ENCODE peak calls at places on chromosomes 7 and 10, in eight cellular contexts. F is endothelial cell; T is fibroblast of mammary gland; X is psoas muscle; Z is GM10248; M is thyroid gland; N is CD4-positive, alpha-beta T cell; V is brain microvascular endothelial cell. A is an unnamed sample.

GRCh38 chr10:8044908-8045727 is 9.4 kb upstream of the GATA3 start:
- DNase-seq in F (no peak), T (no peak), X (no peak), Z (no peak), M (no peak), N (no peak), V (no peak), A (peak; percentile 58)

GRCh38 chr10:114100848-114101741 is 57.4 kb downstream of the ADRB1 start:
- DNase-seq in F (peak; percentile 38), T (peak; percentile 17), X (peak; percentile 35), Z (no peak), M (peak; percentile 30), N (no peak), V (peak; percentile 49), A (no peak)

GRCh38 chr7:150735596-150736358 is 1.4 kb upstream of the GIMAP5 start:
- DNase-seq in F (no peak), T (no peak), X (no peak), Z (no peak), M (no peak), N (no peak), V (no peak), A (no peak)

GRCh38 chr7:102992820-102993531 is 80.2 kb downstream of the LRRC17 start:
- DNase-seq in F (no peak), T (peak; percentile 72), X (no peak), Z (no peak), M (no peak), N (no peak), V (peak; percentile 96), A (no peak)

GRCh38 chr7:1457949-1458675 is 1.2 kb downstream of the MICALL2 start:
- DNase-seq in F (no peak), T (no peak), X (no peak), Z (no peak), M (no peak), N (no peak), V (no peak), A (no peak)

GRCh38 chr7:142771353-142771723 is 568 bp downstream of the PRSS2 start:
- DNase-seq in F (no peak), T (no peak), X (no peak), Z (no peak), M (no peak), N (no peak), V (no peak), A (no peak)

GRCh38 chr10:84289521-84290200 is 38.7 kb upstream of the CCSER2 start:
- DNase-seq in F (no peak), T (no peak), X (no peak), Z (no peak), M (no peak), N (no peak), V (no peak), A (no peak)

GRCh38 chr7:78530351-78530750 is 731.8 kb downstream of the PHTF2 start:
- DNase-seq in F (no peak), T (peak; percentile 53), X (no peak), Z (no peak), M (no peak), N (no peak), V (peak; percentile 65), A (no peak)

GRCh38 chr7:99752354-99752753 is 17.4 kb upstream of the CYP3A7 start:
- DNase-seq in F (no peak), T (peak; percentile 43), X (no peak), Z (no peak), M (no peak), N (no peak), V (no peak), A (no peak)

GRCh38 chr10:132684164-132684891 is 101.6 kb downstream of the NKX6-2 start:
- DNase-seq in F (no peak), T (peak; percentile 54), X (peak; percentile 4), Z (no peak), M (no peak), N (peak; percentile 12), V (peak; percentile 62), A (no peak)

GRCh38 chr7:117010375-117011133 is 57.3 kb downstream of the ST7 start:
- DNase-seq in F (no peak), T (peak; percentile 42), X (no peak), Z (peak; percentile 27), M (no peak), N (no peak), V (peak; percentile 53), A (peak; percentile 59)

GRCh38 chr7:17095951-17096350 is 202.5 kb upstream of the AHR start:
- DNase-seq in F (no peak), T (no peak), X (no peak), Z (no peak), M (no peak), N (no peak), V (no peak), A (no peak)

GRCh38 chr10:132422931-132423813 is 26.2 kb downstream of the PWWP2B start:
- DNase-seq in F (no peak), T (no peak), X (no peak), Z (no peak), M (no peak), N (no peak), V (no peak), A (peak; percentile 65)

GRCh38 chr10:131777162-131777561 is 123.6 kb upstream of the PPP2R2D start:
- DNase-seq in F (no peak), T (no peak), X (no peak), Z (no peak), M (no peak), N (no peak), V (no peak), A (no peak)

GRCh38 chr7:5636914-5637313 is 144.5 kb downstream of the RNF216 start:
- DNase-seq in F (peak; percentile 55), T (peak; percentile 94), X (peak; percentile 79), Z (no peak), M (peak; percentile 93), N (no peak), V (peak; percentile 91), A (no peak)

GRCh38 chr10:16987129-16987670 is 142.4 kb downstream of the CUBN start:
- DNase-seq in F (no peak), T (peak; percentile 75), X (no peak), Z (no peak), M (peak; percentile 62), N (no peak), V (peak; percentile 75), A (no peak)

GRCh38 chr7:7738622-7739021 is 20.2 kb upstream of the RPA3 start:
- DNase-seq in F (no peak), T (no peak), X (no peak), Z (no peak), M (no peak), N (no peak), V (no peak), A (no peak)

GRCh38 chr7:107614425-107614824 is 34.4 kb downstream of the BCAP29 start:
- DNase-seq in F (no peak), T (peak; percentile 89), X (no peak), Z (no peak), M (no peak), N (no peak), V (peak; percentile 14), A (no peak)

GRCh38 chr10:72466018-72466417 is 111.3 kb upstream of the DNAJB12 start:
- DNase-seq in F (no peak), T (peak; percentile 7), X (no peak), Z (no peak), M (no peak), N (no peak), V (peak; percentile 15), A (no peak)

GRCh38 chr10:3323865-3324498 is 151.4 kb upstream of the PITRM1 start:
- DNase-seq in F (no peak), T (peak; percentile 84), X (no peak), Z (no peak), M (no peak), N (no peak), V (no peak), A (no peak)

GRCh38 chr7:133705596-133705995 is 421.5 kb upstream of the LRGUK start:
- DNase-seq in F (no peak), T (peak; percentile 79), X (no peak), Z (no peak), M (no peak), N (no peak), V (peak; percentile 89), A (no peak)

GRCh38 chr10:103799341-103799740 is 56.0 kb downstream of the SH3PXD2A start:
- DNase-seq in F (no peak), T (no peak), X (no peak), Z (no peak), M (no peak), N (no peak), V (no peak), A (no peak)

GRCh38 chr10:6667679-6668270 is 87.7 kb upstream of the PRKCQ start:
- DNase-seq in F (peak; percentile 64), T (peak; percentile 54), X (no peak), Z (no peak), M (peak; percentile 60), N (peak; percentile 9), V (peak; percentile 38), A (no peak)
- TF ChIP-seq CTCF in F (peak; percentile 72), T (peak; percentile 63), X (peak; percentile 64), Z (peak; percentile 41), M (peak; percentile 48), N (peak; percentile 78), V (peak; percentile 80), A (peak; percentile 30)

GRCh38 chr10:43170491-43170890 is 32.2 kb downstream of the CSGALNACT2 start:
- DNase-seq in F (no peak), T (peak; percentile 26), X (no peak), Z (no peak), M (no peak), N (no peak), V (no peak), A (no peak)
- TF ChIP-seq CTCF in F (no peak), T (peak; percentile 32), X (no peak), Z (no peak), M (no peak), N (no peak), V (peak; percentile 18), A (no peak)

DNA sequence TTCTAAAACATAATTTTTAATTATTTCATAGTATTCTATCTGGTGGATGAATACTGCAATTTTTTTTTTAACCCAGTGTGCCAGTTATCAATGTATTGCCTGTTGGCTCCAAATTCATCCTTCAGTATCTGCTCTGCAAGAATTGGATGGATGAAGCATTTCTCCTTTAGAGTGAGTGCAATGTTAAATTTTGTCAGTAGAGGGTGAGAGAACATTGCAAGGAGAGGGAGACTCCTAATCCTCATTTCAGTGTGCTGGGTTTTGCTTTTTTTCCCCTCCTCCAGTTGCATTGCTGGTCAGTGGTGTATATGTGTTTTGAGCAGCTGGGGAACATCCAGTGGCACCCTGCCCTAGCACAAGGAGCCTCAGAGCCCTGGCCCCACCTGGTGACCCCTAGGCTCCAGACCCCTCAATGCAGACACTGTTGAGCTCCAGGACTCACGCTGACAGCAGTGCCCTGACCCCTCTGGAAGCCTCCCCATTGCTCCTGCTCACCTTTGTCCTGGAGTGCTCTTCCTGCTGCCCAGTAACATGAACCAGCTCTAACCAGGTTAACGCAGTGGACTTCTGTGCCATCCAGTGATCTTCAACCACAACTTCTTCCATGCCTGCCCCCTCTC is 199.4 kb downstream of the USP6NL start:
- DNase-seq in F (no peak), T (no peak), X (no peak), Z (no peak), M (no peak), N (no peak), V (no peak), A (no peak)
- TF ChIP-seq CTCF in F (no peak), T (no peak), X (no peak), Z (no peak), M (no peak), N (no peak), V (peak; percentile 7), A (peak; percentile 16)

DNA sequence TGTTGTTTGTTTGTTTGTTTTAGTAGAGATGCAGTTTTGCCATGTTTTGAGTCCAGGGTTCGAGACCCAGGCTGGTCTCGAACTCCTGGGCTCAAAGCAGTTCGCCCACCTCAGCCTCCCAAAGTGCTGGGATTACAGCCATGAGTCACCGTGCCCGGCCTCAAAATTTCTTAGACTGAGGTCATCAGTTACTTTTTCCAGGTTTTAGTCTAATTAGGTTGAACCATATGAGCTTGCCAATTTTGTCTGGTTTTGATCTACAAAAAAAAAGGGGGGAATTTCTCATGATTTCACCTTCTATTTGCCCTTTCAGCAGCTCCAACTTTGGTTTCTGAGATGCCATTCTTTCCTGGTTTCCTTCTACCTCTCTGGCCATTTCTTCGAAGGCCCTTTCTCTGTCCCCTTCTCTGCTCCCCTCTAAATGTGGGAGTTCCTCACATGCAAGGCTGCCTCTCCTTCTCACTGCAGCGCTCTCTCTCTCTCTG is 5.5 kb downstream of the CUEDC2 start:
- DNase-seq in F (no peak), T (peak; percentile 50), X (no peak), Z (no peak), M (no peak), N (no peak), V (no peak), A (no peak)
- TF ChIP-seq CTCF in F (no peak), T (no peak), X (no peak), Z (no peak), M (no peak), N (no peak), V (no peak), A (no peak)

A was measured in GM20000.